ENCODE peak calls at places on chromosomes 3 and 15, in eight cellular contexts. O, G, P, K, N, U, D and C are unnamed samples.

GRCh38 chr3:85801955-85802354 is 843.2 kb downstream of the CADM2 start:
- DNase-seq in G (no peak), U (no peak), D (no peak), N (no peak), K (no peak), P (no peak), O (no peak), C (no peak)

GRCh38 chr15:45399381-45400212 is 21.3 kb upstream of the GATM start:
- DNase-seq in O (peak), N (no peak), U (peak), G (no peak), K (no peak), P (no peak), D (no peak), C (no peak)

GRCh38 chr3:86990734-86991481 is at the start of gene VGLL3:
- DNase-seq in P (no peak), U (peak), N (peak), K (no peak), G (peak), D (peak), O (peak), C (peak)

GRCh38 chr15:33098082-33099058 is 96.1 kb downstream of the FMN1 start:
- DNase-seq in D (no peak), K (no peak), P (no peak), N (no peak), G (no peak), O (peak), U (peak), C (peak)

GRCh38 chr3:118057086-118057485 is 977.6 kb downstream of the IGSF11 start:
- DNase-seq in G (no peak), O (no peak), P (no peak), D (no peak), U (no peak), K (no peak), N (no peak), C (no peak)

GRCh38 chr3:142180761-142181362 is 31.5 kb upstream of the TFDP2 start:
- DNase-seq in P (no peak), O (peak), D (no peak), U (peak), N (no peak), K (no peak), G (peak), C (no peak)

GRCh38 chr15:62306851-62307504 is 141.9 kb upstream of the C2CD4B start:
- DNase-seq in P (no peak), D (peak), N (no peak), K (no peak), U (peak), O (peak), G (peak), C (peak)

GRCh38 chr3:55322649-55323048 is 164.5 kb downstream of the WNT5A start:
- DNase-seq in D (no peak), P (no peak), N (no peak), G (no peak), U (no peak), O (no peak), K (no peak), C (no peak)

GRCh38 chr15:37880009-37880834 is 54.2 kb upstream of the TMCO5A start:
- DNase-seq in G (no peak), P (no peak), U (no peak), D (no peak), O (peak), K (no peak), N (no peak), C (peak)

GRCh38 chr3:102586485-102586884 is 151.7 kb downstream of the ZPLD1 start:
- DNase-seq in K (no peak), U (no peak), P (no peak), G (no peak), D (no peak), O (no peak), N (no peak), C (no peak)

GRCh38 chr3:101849714-101850326 is 506 bp downstream of the NFKBIZ start:
- DNase-seq in O (no peak), U (no peak), K (no peak), G (no peak), P (peak), D (no peak), N (no peak), C (no peak)

GRCh38 chr3:105274958-105275357 is 91.8 kb upstream of the ALCAM start:
- DNase-seq in G (no peak), U (no peak), N (peak), K (no peak), O (peak), D (no peak), P (no peak), C (peak)

GRCh38 chr3:45664558-45664957 is 24.6 kb upstream of the SACM1L start:
- DNase-seq in P (no peak), G (peak), O (no peak), N (no peak), K (no peak), D (no peak), U (no peak), C (no peak)

GRCh38 chr3:161316006-161316689 is 55.2 kb downstream of the SPTSSB start:
- DNase-seq in K (no peak), P (no peak), D (no peak), O (peak), N (no peak), U (no peak), G (no peak), C (no peak)

GRCh38 chr3:49469037-49469875 is 811 bp upstream of the DAG1 start:
- DNase-seq in N (peak), P (no peak), G (peak), U (peak), O (peak), K (no peak), D (peak), C (no peak)

GRCh38 chr3:51675201-51675611 is 4.2 kb downstream of the TEX264 start:
- DNase-seq in N (no peak), D (no peak), K (no peak), P (no peak), O (peak), U (no peak), G (peak), C (peak)

GRCh38 chr3:179174898-179175297 is 26.7 kb downstream of the PIK3CA start:
- DNase-seq in U (no peak), N (no peak), K (no peak), O (no peak), D (no peak), G (no peak), P (no peak), C (no peak)

GRCh38 chr3:151203053-151203420 is at the start of gene GPR171:
- DNase-seq in N (no peak), P (no peak), O (no peak), D (no peak), U (no peak), G (no peak), K (no peak), C (no peak)

GRCh38 chr3:103949690-103950089 is 1417.0 kb upstream of the ALCAM start:
- DNase-seq in K (no peak), P (no peak), N (no peak), O (no peak), G (no peak), D (no peak), U (no peak), C (no peak)

GRCh38 chr15:94075349-94075748 is 156.0 kb upstream of the MCTP2 start:
- DNase-seq in N (no peak), P (no peak), G (no peak), K (peak), U (no peak), D (peak), O (peak), C (no peak)

GRCh38 chr3:192887047-192887446 is 30.6 kb downstream of the MB21D2 start:
- DNase-seq in N (no peak), K (no peak), G (peak), O (peak), U (no peak), D (no peak), P (no peak), C (no peak)

GRCh38 chr3:124834723-124835718 is 52.1 kb downstream of the ITGB5 start:
- DNase-seq in D (peak), U (peak), K (no peak), G (peak), N (no peak), O (peak), P (no peak), C (peak)

GRCh38 chr15:47741082-47741481 is 23.8 kb downstream of the SEMA6D start:
- DNase-seq in G (no peak), N (no peak), D (no peak), K (no peak), P (no peak), O (no peak), U (no peak), C (no peak)

GRCh38 chr15:28969511-28970085 is 83.8 kb downstream of the APBA2 start:
- DNase-seq in N (no peak), K (peak), P (no peak), D (no peak), U (no peak), O (no peak), G (no peak), C (no peak)

GRCh38 chr3:186359078-186359477 is 3.0 kb downstream of the DGKG start:
- DNase-seq in N (no peak), K (no peak), G (no peak), D (no peak), P (no peak), O (no peak), U (no peak), C (no peak)

GRCh38 chr3:156174229-156174847 is 54.0 kb downstream of the KCNAB1 start:
- DNase-seq in O (peak), U (peak), G (no peak), K (no peak), D (no peak), P (no peak), N (no peak), C (no peak)

GRCh38 chr15:66895794-66896453 is 169.5 kb upstream of the SMAD3 start:
- DNase-seq in G (no peak), N (no peak), D (no peak), P (no peak), O (no peak), K (peak), U (no peak), C (no peak)

GRCh38 chr3:27568393-27568792 is 84.2 kb upstream of the SLC4A7 start:
- DNase-seq in P (no peak), D (peak), U (peak), G (peak), N (peak), O (peak), K (no peak), C (no peak)

GRCh38 chr15:33148129-33148850 is 46.2 kb downstream of the FMN1 start:
- DNase-seq in K (no peak), N (no peak), U (no peak), O (no peak), D (no peak), P (no peak), G (no peak), C (no peak)

GRCh38 chr3:127780536-127781400 is 41.5 kb downstream of the MGLL start:
- DNase-seq in K (no peak), P (no peak), D (no peak), G (no peak), N (no peak), U (no peak), O (no peak), C (no peak)
- H3K4me3 ChIP-seq in K (no peak), P (no peak), D (no peak), G (no peak), N (no peak), U (no peak), O (no peak), C (no peak)

GRCh38 chr3:122315619-122316018 is 9.4 kb upstream of the CSTA start:
- DNase-seq in U (no peak), K (no peak), D (no peak), O (no peak), N (no peak), G (no peak), P (no peak), C (no peak)
- TF ChIP-seq CTCF in U (no peak), K (no peak), D (no peak), O (no peak), N (no peak), G (no peak), P (no peak), C (no peak)

GRCh38 chr3:152291238-152291637 is 22.5 kb downstream of the MBNL1 start:
- DNase-seq in O (no peak), N (no peak), K (no peak), U (no peak), D (no peak), P (no peak), G (no peak), C (no peak)

GRCh38 chr3:152291649-152292066 is 22.9 kb downstream of the MBNL1 start:
- DNase-seq in D (no peak), O (no peak), G (no peak), U (no peak), K (no peak), N (no peak), P (no peak), C (no peak)

GRCh38 chr3:152289708-152290107 is 21.0 kb downstream of the MBNL1 start:
- DNase-seq in U (no peak), O (no peak), K (no peak), P (no peak), D (no peak), G (no peak), N (no peak), C (no peak)

GRCh38 chr3:152292367-152292766 is 23.6 kb downstream of the MBNL1 start:
- DNase-seq in G (no peak), O (no peak), D (no peak), K (no peak), U (no peak), P (no peak), N (no peak), C (no peak)

GRCh38 chr3:152290374-152290773 is 21.6 kb downstream of the MBNL1 start:
- DNase-seq in U (no peak), P (no peak), O (no peak), G (no peak), K (no peak), D (no peak), N (no peak), C (no peak)
- H3K4me3 ChIP-seq in U (no peak), P (no peak), O (no peak), G (no peak), K (no peak), D (no peak), N (no peak), C (no peak)

DNA sequence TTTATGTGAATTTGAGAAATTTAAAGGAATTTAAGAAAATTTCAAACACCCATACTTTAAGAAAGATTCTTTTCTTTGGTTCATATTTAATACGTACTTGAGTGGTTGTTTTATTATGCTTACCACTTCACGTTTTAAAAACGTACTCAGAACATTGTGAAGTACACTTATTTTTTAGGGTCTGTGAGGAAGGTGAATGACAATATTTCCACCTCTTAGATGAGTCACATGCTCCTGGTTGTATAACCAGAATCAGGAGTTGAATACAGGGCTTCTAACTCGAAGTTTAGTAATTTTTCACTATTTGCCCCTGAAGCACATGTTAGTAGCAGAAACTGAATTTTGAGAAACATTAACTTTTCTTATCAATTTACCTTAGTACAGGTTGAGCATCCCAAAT is 7.5 kb downstream of the SKIL start:
- DNase-seq in N (no peak), D (no peak), K (no peak), O (no peak), G (no peak), U (no peak), P (no peak), C (no peak)
- TF ChIP-seq CTCF in N (no peak), D (no peak), K (no peak), O (no peak), G (no peak), U (no peak), P (no peak), C (no peak)

GRCh38 chr3:25294406-25294805 is 133.7 kb upstream of the RARB start:
- DNase-seq in D (no peak), O (no peak), G (no peak), N (no peak), K (no peak), P (no peak), U (no peak), C (no peak)
- H3K4me3 ChIP-seq in D (no peak), O (no peak), G (no peak), N (no peak), K (no peak), P (no peak), U (no peak), C (no peak)

DNA sequence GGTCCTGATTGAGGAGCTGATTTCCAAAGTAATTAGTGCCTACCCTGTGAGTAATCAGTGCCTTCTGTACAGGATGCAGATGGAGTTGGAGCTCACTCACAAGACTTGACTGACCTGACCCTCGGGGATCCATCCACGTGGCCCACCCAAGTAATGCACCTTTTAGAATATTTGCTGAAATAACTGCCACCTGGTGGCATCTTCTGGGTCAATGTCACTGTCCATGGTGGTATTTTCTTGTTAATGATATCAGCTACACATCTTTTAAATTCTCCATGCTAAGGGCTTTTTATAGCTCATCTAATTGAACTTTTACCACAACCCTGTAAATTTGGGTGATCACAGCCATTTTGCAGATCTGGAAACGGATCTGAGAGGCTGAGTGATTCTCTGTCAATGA is 74.3 kb upstream of the ANKRD34C start:
- DNase-seq in K (no peak), U (no peak), O (no peak), P (no peak), G (no peak), N (no peak), D (no peak), C (no peak)
- TF ChIP-seq CTCF in K (no peak), U (no peak), O (no peak), P (no peak), G (no peak), N (no peak), D (no peak), C (no peak)

GRCh38 chr3:63295806-63296205 is 17.7 kb downstream of the SYNPR start:
- DNase-seq in G (no peak), P (no peak), O (no peak), N (no peak), U (no peak), D (no peak), K (no peak), C (no peak)

GRCh38 chr3:63295356-63295755 is 17.2 kb downstream of the SYNPR start:
- DNase-seq in D (no peak), N (no peak), K (no peak), O (no peak), P (no peak), U (no peak), G (no peak), C (no peak)

GRCh38 chr3:63296249-63296648 is 18.1 kb downstream of the SYNPR start:
- DNase-seq in K (no peak), P (no peak), O (no peak), N (no peak), G (no peak), D (no peak), U (no peak), C (no peak)

GRCh38 chr3:63290686-63291085 is 12.6 kb downstream of the SYNPR start:
- DNase-seq in K (no peak), P (no peak), N (no peak), O (no peak), D (no peak), U (no peak), G (no peak), C (no peak)

DNA sequence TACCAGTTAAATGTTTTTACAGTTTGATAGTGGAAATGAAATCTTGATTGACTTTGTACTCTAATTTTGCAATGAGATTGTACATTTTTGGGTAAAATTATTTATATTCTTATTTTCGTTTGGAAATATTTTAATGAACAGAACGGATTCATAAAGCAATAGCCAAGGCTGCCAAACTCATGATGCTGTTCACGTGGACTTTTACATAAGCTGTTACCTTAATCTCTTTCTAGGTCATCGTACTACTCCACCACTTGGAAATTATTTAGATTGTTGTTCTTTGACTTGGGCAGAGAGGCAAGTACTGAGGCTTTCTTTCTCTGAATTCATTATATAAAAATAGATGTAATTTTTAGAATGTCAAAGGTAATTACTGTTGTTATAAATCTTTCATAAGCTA is 16.2 kb downstream of the SYNPR start:
- DNase-seq in D (no peak), G (no peak), U (no peak), N (no peak), O (no peak), P (no peak), K (no peak), C (no peak)
- H3K4me3 ChIP-seq in D (no peak), G (no peak), U (no peak), N (no peak), O (no peak), P (no peak), K (no peak), C (no peak)